ENCODE peak calls at places on chromosomes 12 and 14, in four cellular contexts. S, O, B and Y are unnamed samples.

GRCh38 chr12:88575361-88575959 is 4.8 kb downstream of the KITLG start:
- DNase-seq in S (no peak), O (no peak), B (no peak), Y (no peak)

GRCh38 chr12:49623142-49623899 is at the start of gene PRPF40B:
- DNase-seq in S (peak; percentile 95), B (peak; percentile 91), O (peak; percentile 87), Y (no peak)

GRCh38 chr14:91369628-91370445 is 47.8 kb downstream of the CCDC88C start:
- DNase-seq in O (no peak), S (no peak), B (no peak), Y (no peak)

GRCh38 chr12:47741340-47741703 is 16.0 kb upstream of the ENDOU start:
- DNase-seq in B (peak; percentile 89), O (no peak), S (peak; percentile 90), Y (no peak)

GRCh38 chr12:47442310-47442709 is 263.5 kb downstream of the RPAP3 start:
- DNase-seq in O (peak; percentile 7), S (no peak), B (no peak), Y (no peak)

GRCh38 chr12:91817512-91817911 is 328.1 kb downstream of the BTG1 start:
- DNase-seq in B (no peak), S (no peak), O (no peak), Y (no peak)

GRCh38 chr12:106669216-106669615 is 86.4 kb downstream of the RFX4 start:
- DNase-seq in S (no peak), B (no peak), O (no peak), Y (peak; percentile 55)

GRCh38 chr14:77311217-77311616 is 9.5 kb downstream of the POMT2 start:
- DNase-seq in S (no peak), O (no peak), B (no peak), Y (no peak)

GRCh38 chr12:5268424-5269210 is 163.3 kb upstream of the NTF3 start:
- DNase-seq in B (no peak), O (no peak), S (no peak), Y (no peak)

GRCh38 chr12:53518381-53518780 is 11.1 kb upstream of the NPFF start:
- DNase-seq in B (no peak), S (no peak), O (no peak), Y (no peak)

GRCh38 chr12:105348142-105348541 is 17.7 kb downstream of the C12orf75 start:
- DNase-seq in S (no peak), B (no peak), O (no peak), Y (no peak)

GRCh38 chr12:105352049-105352448 is 21.6 kb downstream of the C12orf75 start:
- DNase-seq in O (no peak), B (no peak), S (no peak), Y (no peak)

GRCh38 chr12:105351523-105351922 is 21.0 kb downstream of the C12orf75 start:
- DNase-seq in O (no peak), B (no peak), S (no peak), Y (no peak)

GRCh38 chr12:105347486-105347885 is 17.0 kb downstream of the C12orf75 start:
- DNase-seq in B (no peak), S (no peak), O (no peak), Y (no peak)

GRCh38 chr12:105348561-105348960 is 18.1 kb downstream of the C12orf75 start:
- DNase-seq in O (no peak), S (no peak), B (no peak), Y (no peak)
- TF ChIP-seq EP300 in O (no peak), S (no peak), B (no peak), Y (no peak)

GRCh38 chr12:6936378-6936638 is 7.3 kb upstream of the RNU7-1 start:
- DNase-seq in S (no peak), O (no peak), B (no peak), Y (no peak)

GRCh38 chr12:6936642-6937480 is 6.8 kb upstream of the RNU7-1 start:
- DNase-seq in S (no peak), O (no peak), B (no peak), Y (no peak)

GRCh38 chr12:6939187-6939540 is 4.5 kb upstream of the RNU7-1 start:
- DNase-seq in S (no peak), O (no peak), B (no peak), Y (no peak)

GRCh38 chr12:6937481-6938352 is 5.9 kb upstream of the RNU7-1 start:
- DNase-seq in O (peak; percentile 98), S (peak; percentile 97), B (peak; percentile 95), Y (peak; percentile 98)

GRCh38 chr12:6938353-6939186 is 5.0 kb upstream of the RNU7-1 start:
- DNase-seq in B (no peak), O (no peak), S (no peak), Y (no peak)
- H3K4me1 ChIP-seq in B (peaks cover 43% of the 10 kb centered on the region), O (peaks cover 46% of the 10 kb centered on the region), S (peaks cover 65% of the 10 kb centered on the region), Y (peaks cover 81% of the 10 kb centered on the region)

GRCh38 chr12:51172515-51173431 is at the start of gene TFCP2:
- DNase-seq in O (peak; percentile 98), S (peak; percentile 99), B (peak; percentile 97), Y (peak; percentile 99)
- TF ChIP-seq EP300 in O (no peak), S (peak; percentile 13), B (no peak), Y (peak; percentile 13)

DNA sequence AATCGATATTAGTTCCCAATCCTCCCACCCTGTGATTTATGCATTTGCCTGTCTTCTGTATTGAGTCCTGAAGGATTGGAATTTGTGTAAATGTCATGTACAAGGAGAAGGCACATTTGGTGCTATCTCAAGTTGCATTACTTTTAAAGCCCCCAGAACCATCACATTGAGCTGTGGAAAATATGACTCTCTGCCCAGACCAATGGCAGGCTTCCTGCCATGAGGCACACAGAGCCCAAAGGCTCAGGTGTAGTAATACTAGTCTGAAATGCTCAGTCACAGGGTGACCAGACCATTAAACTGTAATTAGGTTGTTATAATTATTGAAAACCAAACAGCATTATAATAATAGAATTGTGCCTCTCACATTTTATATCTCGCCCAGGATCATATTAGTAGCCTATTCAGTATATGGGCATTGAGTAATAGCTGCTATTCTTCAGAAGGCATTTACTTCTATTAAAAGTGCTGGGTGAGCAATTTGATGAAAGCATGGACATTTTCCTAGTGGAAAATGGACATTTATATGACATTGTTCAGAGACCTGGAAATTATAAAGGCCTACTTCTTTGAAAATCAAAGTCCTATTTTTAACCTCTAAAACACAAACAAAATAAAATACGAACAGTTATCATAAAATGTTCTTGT is 14.1 kb downstream of the EMP1 start:
- DNase-seq in B (no peak), O (no peak), S (no peak), Y (no peak)
- H3K4me1 ChIP-seq in B (peaks cover 6% of the 10 kb centered on the region), O (peaks cover 53% of the 10 kb centered on the region), S (peaks cover 46% of the 10 kb centered on the region), Y (peaks cover 37% of the 10 kb centered on the region)

DNA sequence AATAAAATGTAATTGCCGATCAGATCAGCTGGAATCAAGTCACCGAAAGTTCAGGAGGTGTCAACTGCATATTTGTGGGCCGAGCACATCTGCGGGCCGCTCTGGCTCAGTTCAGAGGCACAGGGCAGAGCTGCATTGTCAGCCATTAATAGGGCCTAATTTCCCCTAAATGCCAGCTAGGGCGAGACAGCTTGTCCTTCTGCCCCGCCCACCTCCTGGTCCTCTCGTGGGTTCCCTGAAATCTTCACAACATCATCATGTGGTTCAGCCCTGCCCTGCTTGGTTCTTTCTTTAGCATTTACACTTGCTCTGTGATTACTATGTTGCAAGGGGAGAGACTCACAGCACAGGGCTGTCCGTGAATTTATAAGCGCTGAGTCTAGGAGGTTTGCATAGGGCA is 148.9 kb downstream of the CHST11 start:
- DNase-seq in B (peak; percentile 34), S (peak; percentile 83), O (peak; percentile 20), Y (peak; percentile 94)
- TF ChIP-seq EP300 in B (peak; percentile 40), S (peak; percentile 28), O (no peak), Y (peak; percentile 20)

DNA sequence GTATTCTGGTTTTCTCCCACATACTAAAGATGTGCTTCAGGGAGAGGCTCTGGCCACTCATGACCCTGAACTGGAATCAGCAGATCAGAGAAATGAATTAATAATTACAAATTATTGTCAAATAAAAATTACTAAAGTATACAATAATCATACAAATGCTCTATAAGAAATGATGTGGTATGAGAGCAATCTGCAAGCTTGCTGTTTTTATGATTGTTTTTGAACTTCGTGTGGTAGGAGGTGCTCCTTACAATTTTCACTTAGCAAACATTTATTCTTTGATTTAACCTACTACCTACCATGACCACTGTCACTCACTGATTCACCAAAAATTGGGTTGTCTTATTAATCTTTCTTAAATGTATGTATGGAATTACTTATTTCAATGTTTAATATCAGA is 16.2 kb downstream of the ATP2B1 start:
- DNase-seq in O (no peak), S (no peak), B (no peak), Y (no peak)
- H3K4me1 ChIP-seq in O (peaks cover 77% of the 10 kb centered on the region), S (peaks cover 51% of the 10 kb centered on the region), B (peaks cover 17% of the 10 kb centered on the region), Y (peaks cover 60% of the 10 kb centered on the region)

GRCh38 chr12:6294156-6294532 is 16.3 kb upstream of the PLEKHG6 start:
- DNase-seq in B (no peak), O (no peak), S (no peak), Y (no peak)

GRCh38 chr12:6297170-6297569 is 13.3 kb upstream of the PLEKHG6 start:
- DNase-seq in O (no peak), S (peak; percentile 14), B (no peak), Y (no peak)

GRCh38 chr12:6294533-6295186 is 15.8 kb upstream of the PLEKHG6 start:
- DNase-seq in S (no peak), O (no peak), B (peak; percentile 49), Y (no peak)

GRCh38 chr12:6292606-6293005 is 17.9 kb upstream of the PLEKHG6 start:
- DNase-seq in B (no peak), S (no peak), O (peak; percentile 48), Y (no peak)

GRCh38 chr12:6295187-6295811 is 15.2 kb upstream of the PLEKHG6 start:
- DNase-seq in S (peak; percentile 51), O (peak; percentile 97), B (peak; percentile 83), Y (no peak)
- TF ChIP-seq EP300 in S (no peak), O (no peak), B (peak; percentile 97), Y (no peak)

GRCh38 chr14:37587438-37587837 is 7.6 kb downstream of the FOXA1 start:
- DNase-seq in O (no peak), B (no peak), S (no peak), Y (no peak)

GRCh38 chr14:37588956-37589737 is 5.9 kb downstream of the FOXA1 start:
- DNase-seq in S (no peak), O (peak; percentile 52), B (peak; percentile 24), Y (no peak)

GRCh38 chr14:37586783-37587428 is 8.1 kb downstream of the FOXA1 start:
- DNase-seq in O (no peak), S (no peak), B (no peak), Y (no peak)

GRCh38 chr14:37588667-37588955 is 6.4 kb downstream of the FOXA1 start:
- DNase-seq in B (peak; percentile 56), S (no peak), O (no peak), Y (no peak)

GRCh38 chr14:37587881-37588666 is 7.0 kb downstream of the FOXA1 start:
- DNase-seq in O (peak; percentile 61), B (no peak), S (no peak), Y (no peak)
- H3K4me1 ChIP-seq in O (peaks cover 21% of the 10 kb centered on the region), B (peaks cover 18% of the 10 kb centered on the region), S (peaks cover 26% of the 10 kb centered on the region), Y (peaks cover 51% of the 10 kb centered on the region)